ENCODE peak calls at places on chromosomes 16 and 17, in four cellular contexts. One of them, this sample, is unnamed.

GRCh38 chr16:77945126-77945525 is 77.2 kb upstream of the CLEC3A start:
- DNase-seq in K562: no peak
- DNase-seq in HCT116: no peak
- DNase-seq in H1: no peak
- DNase-seq in this sample: no peak

GRCh38 chr17:37570527-37571093 is 38.6 kb downstream of the SYNRG start:
- DNase-seq in HCT116: peak
- DNase-seq in K562: peak
- DNase-seq in H1: peak
- DNase-seq in this sample: no peak

GRCh38 chr17:45403906-45404490 is 28.7 kb downstream of the ARHGAP27 start:
- DNase-seq in K562: no peak
- DNase-seq in H1: no peak
- DNase-seq in HCT116: no peak
- DNase-seq in this sample: no peak

GRCh38 chr17:43599835-43600234 is 53.7 kb upstream of the ETV4 start:
- DNase-seq in HCT116: no peak
- DNase-seq in K562: no peak
- DNase-seq in H1: no peak
- DNase-seq in this sample: no peak

GRCh38 chr17:18230288-18231141 is 5.1 kb downstream of the LLGL1 start:
- DNase-seq in HCT116: no peak
- DNase-seq in H1: no peak
- DNase-seq in K562: no peak
- DNase-seq in this sample: no peak

GRCh38 chr17:44807093-44807816 is 22.8 kb downstream of the GJC1 start:
- DNase-seq in H1: no peak
- DNase-seq in K562: no peak
- DNase-seq in HCT116: no peak
- DNase-seq in this sample: no peak

GRCh38 chr16:86525696-86526095 is 15.4 kb downstream of the FOXF1 start:
- DNase-seq in H1: no peak
- DNase-seq in HCT116: no peak
- DNase-seq in K562: no peak
- DNase-seq in this sample: no peak

GRCh38 chr16:27745348-27745747 is 195.4 kb downstream of the KATNIP start:
- DNase-seq in HCT116: no peak
- DNase-seq in K562: no peak
- DNase-seq in H1: no peak
- DNase-seq in this sample: no peak

GRCh38 chr17:50151937-50152547 is 1.6 kb upstream of the PPP1R9B start:
- DNase-seq in K562: peak
- DNase-seq in H1: peak
- DNase-seq in HCT116: peak
- DNase-seq in this sample: no peak

GRCh38 chr16:85051067-85051709 is 23.6 kb downstream of the KIAA0513 start:
- DNase-seq in HCT116: no peak
- DNase-seq in H1: no peak
- DNase-seq in K562: no peak
- DNase-seq in this sample: no peak

GRCh38 chr16:1150511-1150982 is 2.4 kb upstream of the CACNA1H start:
- DNase-seq in H1: peak
- DNase-seq in K562: peak
- DNase-seq in HCT116: peak
- DNase-seq in this sample: no peak

GRCh38 chr16:74748710-74749073 is 25.9 kb downstream of the FA2H start:
- DNase-seq in HCT116: no peak
- DNase-seq in K562: no peak
- DNase-seq in H1: no peak
- DNase-seq in this sample: no peak

GRCh38 chr17:44653384-44653783 is 2.9 kb upstream of the MEIOC start:
- DNase-seq in K562: no peak
- DNase-seq in HCT116: no peak
- DNase-seq in H1: no peak
- DNase-seq in this sample: no peak

GRCh38 chr17:76529224-76529642 is 8.3 kb downstream of the CYGB start:
- DNase-seq in K562: no peak
- DNase-seq in H1: no peak
- DNase-seq in HCT116: no peak
- DNase-seq in this sample: no peak

GRCh38 chr16:69555437-69555836 is 10.3 kb upstream of the NFAT5 start:
- DNase-seq in H1: no peak
- DNase-seq in K562: no peak
- DNase-seq in HCT116: no peak
- DNase-seq in this sample: no peak

GRCh38 chr17:78878871-78879270 is 24.1 kb downstream of the CEP295NL start:
- DNase-seq in K562: no peak
- DNase-seq in HCT116: no peak
- DNase-seq in H1: no peak
- DNase-seq in this sample: no peak

GRCh38 chr16:11038305-11038704 is 93.9 kb downstream of the CLEC16A start:
- DNase-seq in K562: no peak
- DNase-seq in H1: no peak
- DNase-seq in HCT116: no peak
- DNase-seq in this sample: no peak

GRCh38 chr17:17682737-17683675 is 1.7 kb downstream of the RAI1 start:
- DNase-seq in K562: peak
- DNase-seq in HCT116: no peak
- DNase-seq in H1: no peak
- DNase-seq in this sample: no peak

GRCh38 chr17:47077576-47077975 is 98.5 kb upstream of the RPRML start:
- DNase-seq in K562: no peak
- DNase-seq in HCT116: no peak
- DNase-seq in H1: no peak
- DNase-seq in this sample: no peak

GRCh38 chr17:56798916-56799315 is 34.8 kb downstream of the C17orf67 start:
- DNase-seq in K562: no peak
- DNase-seq in HCT116: no peak
- DNase-seq in H1: no peak
- DNase-seq in this sample: no peak

GRCh38 chr16:31113420-31114124 is 3.9 kb upstream of the KAT8 start:
- DNase-seq in H1: no peak
- DNase-seq in HCT116: no peak
- DNase-seq in K562: no peak
- DNase-seq in this sample: no peak

GRCh38 chr16:4614571-4615388 is at the start of gene UBALD1:
- DNase-seq in HCT116: peak
- DNase-seq in H1: peak
- DNase-seq in K562: peak
- DNase-seq in this sample: peak

GRCh38 chr16:2159052-2159838 is 3.7 kb downstream of the TRAF7 start:
- DNase-seq in HCT116: no peak
- DNase-seq in K562: no peak
- DNase-seq in H1: no peak
- DNase-seq in this sample: no peak

GRCh38 chr16:23081675-23082119 is 67.6 kb downstream of the USP31 start:
- DNase-seq in K562: no peak
- DNase-seq in H1: no peak
- DNase-seq in HCT116: no peak
- DNase-seq in this sample: no peak

GRCh38 chr16:51144203-51144602 is 6.9 kb downstream of the SALL1 start:
- DNase-seq in HCT116: no peak
- DNase-seq in H1: no peak
- DNase-seq in K562: no peak
- DNase-seq in this sample: no peak

DNA sequence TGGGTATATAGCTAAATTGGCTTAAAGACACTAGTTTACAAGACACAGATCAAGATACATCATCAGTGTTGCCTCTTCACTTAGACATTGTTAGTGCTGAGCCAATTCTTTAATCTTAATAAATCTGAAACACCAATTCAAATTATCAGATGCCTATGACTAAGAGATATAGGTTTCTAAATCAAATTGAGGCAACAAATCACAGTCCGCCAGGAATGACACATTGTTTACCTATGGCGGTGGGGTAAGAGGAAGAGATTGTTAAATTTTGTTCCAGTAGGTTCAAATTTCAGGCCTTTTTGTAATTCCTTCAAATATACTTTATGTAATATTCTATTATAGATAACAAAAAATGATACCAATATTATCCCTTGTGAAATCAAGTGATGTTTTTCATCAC is 145.9 kb downstream of the CDH8 start:
- DNase-seq in H1: no peak
- DNase-seq in HCT116: no peak
- DNase-seq in K562: no peak
- DNase-seq in this sample: no peak
- TF ChIP-seq EGR1 in H1: no peak
- TF ChIP-seq EGR1 in HCT116: no peak
- TF ChIP-seq EGR1 in K562: no peak
- TF ChIP-seq EGR1 in this sample: no peak

GRCh38 chr17:82983510-82984248 is 95.7 kb upstream of the METRNL start:
- DNase-seq in H1: no peak
- DNase-seq in K562: no peak
- DNase-seq in HCT116: no peak
- DNase-seq in this sample: no peak

GRCh38 chr17:82985436-82985820 is 94.0 kb upstream of the METRNL start:
- DNase-seq in H1: no peak
- DNase-seq in K562: no peak
- DNase-seq in HCT116: no peak
- DNase-seq in this sample: no peak

GRCh38 chr17:82981141-82981540 is 98.3 kb upstream of the METRNL start:
- DNase-seq in H1: no peak
- DNase-seq in HCT116: no peak
- DNase-seq in K562: no peak
- DNase-seq in this sample: no peak

GRCh38 chr17:82984751-82985435 is 94.5 kb upstream of the METRNL start:
- DNase-seq in K562: no peak
- DNase-seq in H1: no peak
- DNase-seq in HCT116: no peak
- DNase-seq in this sample: no peak

DNA sequence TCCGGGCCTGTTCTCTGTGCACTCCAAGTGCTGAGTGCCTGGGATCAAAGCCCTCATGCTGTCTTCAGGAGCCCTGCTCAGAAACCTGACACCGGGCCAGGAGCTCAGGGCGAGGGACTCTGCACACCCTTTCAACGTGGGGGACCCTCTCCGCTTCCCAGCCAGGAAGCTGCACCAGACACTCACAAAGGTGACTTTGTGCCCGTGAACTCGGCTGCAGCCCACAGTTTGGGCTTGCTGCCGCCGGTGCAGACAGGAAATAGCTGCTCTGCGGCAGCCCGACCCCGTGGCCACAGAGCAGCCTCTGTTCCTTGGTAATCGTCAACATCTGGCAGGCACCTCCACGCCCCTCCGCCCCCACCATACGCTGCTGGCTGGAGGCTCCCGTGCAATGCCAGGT is 93.4 kb upstream of the METRNL start:
- DNase-seq in H1: no peak
- DNase-seq in K562: no peak
- DNase-seq in HCT116: no peak
- DNase-seq in this sample: no peak
- TF ChIP-seq EGR1 in H1: no peak
- TF ChIP-seq EGR1 in K562: no peak
- TF ChIP-seq EGR1 in HCT116: no peak
- TF ChIP-seq EGR1 in this sample: no peak

GRCh38 chr16:67943619-67944503 is at the start of gene LCAT:
- DNase-seq in HCT116: no peak
- DNase-seq in K562: peak
- DNase-seq in H1: no peak
- DNase-seq in this sample: no peak
- TF ChIP-seq EGR1 in HCT116: no peak
- TF ChIP-seq EGR1 in K562: no peak
- TF ChIP-seq EGR1 in H1: no peak
- TF ChIP-seq EGR1 in this sample: no peak

DNA sequence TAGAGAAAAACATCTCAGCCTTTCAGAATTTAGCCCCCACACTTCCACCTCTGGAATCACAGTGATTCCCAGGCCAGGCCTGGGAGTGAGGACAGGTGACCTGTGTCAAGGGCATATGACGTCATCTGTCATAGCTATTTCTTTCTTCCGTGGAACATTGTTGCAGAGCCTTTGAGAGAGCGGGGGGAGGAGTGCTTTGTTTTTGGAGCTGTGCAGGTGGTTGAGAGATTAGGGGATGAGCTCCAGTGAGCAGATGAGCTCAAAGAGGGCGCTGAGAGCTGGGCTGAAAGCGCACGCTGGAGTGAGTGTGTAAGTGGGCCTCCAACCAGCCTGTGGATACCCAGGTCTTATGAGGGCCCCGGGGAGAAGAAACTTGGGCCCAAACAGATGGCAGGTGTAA is 344.8 kb downstream of the SNX29 start:
- DNase-seq in K562: no peak
- DNase-seq in H1: no peak
- DNase-seq in HCT116: no peak
- DNase-seq in this sample: no peak
- TF ChIP-seq EGR1 in K562: no peak
- TF ChIP-seq EGR1 in H1: no peak
- TF ChIP-seq EGR1 in HCT116: no peak
- TF ChIP-seq EGR1 in this sample: no peak

GRCh38 chr16:89695875-89696597 is 5.5 kb downstream of the SPATA2L start:
- DNase-seq in H1: no peak
- DNase-seq in HCT116: no peak
- DNase-seq in K562: no peak
- DNase-seq in this sample: no peak
- TF ChIP-seq EGR1 in H1: no peak
- TF ChIP-seq EGR1 in HCT116: no peak
- TF ChIP-seq EGR1 in K562: no peak
- TF ChIP-seq EGR1 in this sample: no peak

DNA sequence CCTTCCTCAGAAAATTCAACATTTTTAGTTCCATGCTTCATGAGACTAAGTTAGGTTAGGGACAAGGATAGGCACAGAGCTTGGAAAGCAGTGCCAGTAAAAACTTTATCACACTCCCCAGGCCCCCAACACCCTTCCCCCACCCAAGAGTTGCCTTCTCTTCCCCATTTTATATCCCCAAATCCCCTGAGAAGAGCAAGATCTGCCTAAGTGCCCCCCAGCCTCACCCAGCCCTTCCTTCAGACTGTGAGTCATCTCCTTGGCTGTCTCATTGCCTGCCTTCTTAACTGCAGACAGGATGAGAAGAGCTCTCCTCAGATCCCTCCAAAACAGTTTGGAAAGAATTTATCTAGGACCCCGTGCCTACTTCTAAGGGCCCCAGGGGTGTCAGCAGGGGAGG is 55.8 kb downstream of the NEUROD2 start:
- DNase-seq in HCT116: no peak
- DNase-seq in K562: no peak
- DNase-seq in H1: no peak
- DNase-seq in this sample: no peak
- TF ChIP-seq EGR1 in HCT116: no peak
- TF ChIP-seq EGR1 in K562: no peak
- TF ChIP-seq EGR1 in H1: no peak
- TF ChIP-seq EGR1 in this sample: no peak

DNA sequence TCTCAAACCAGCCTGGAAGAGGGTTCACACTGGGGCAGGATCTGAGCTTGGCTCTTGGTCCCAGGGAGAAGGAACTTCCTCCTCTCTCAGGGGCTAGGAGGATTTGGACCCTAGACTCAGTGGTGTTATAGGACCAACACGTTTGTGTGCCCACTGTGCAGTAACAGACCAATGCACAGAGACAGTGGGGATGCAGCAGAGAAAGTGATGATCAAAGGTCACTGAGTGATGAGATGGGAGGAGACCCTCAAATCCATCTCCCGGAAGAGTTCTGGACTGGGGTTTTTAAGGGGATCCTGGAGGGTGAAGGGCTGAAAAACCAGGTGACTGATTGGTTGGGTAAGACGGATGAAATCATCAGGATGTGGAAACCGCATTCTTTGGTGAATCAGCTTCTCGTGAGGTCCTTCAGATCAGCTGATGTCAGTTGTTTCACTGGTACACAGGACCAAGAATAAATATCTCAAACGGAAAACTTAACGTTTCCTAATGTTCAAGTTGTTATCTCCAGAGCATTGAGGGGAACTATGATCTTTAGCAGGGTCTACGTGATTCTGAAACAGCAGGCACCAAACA is 3.3 kb upstream of the VAC14 start:
- DNase-seq in HCT116: no peak
- DNase-seq in H1: no peak
- DNase-seq in K562: no peak
- DNase-seq in this sample: no peak
- TF ChIP-seq EGR1 in HCT116: no peak
- TF ChIP-seq EGR1 in H1: no peak
- TF ChIP-seq EGR1 in K562: no peak
- TF ChIP-seq EGR1 in this sample: no peak

This sample was measured in GM12878.